ENCODE peak calls at places on chromosomes 7 and 10, in five cellular contexts. U is pancreas; P is effector memory CD4-positive, alpha-beta T cell; O is CD4-positive, CD25-positive, alpha-beta regulatory T cell; D is Peyer's patch. A is an unnamed sample. For H3K27me3, the result is how much of the 10 kb centered on the place peaks cover.

GRCh38 chr7:95737828-95738505 is 34.4 kb upstream of the DYNC1I1 start:
- DNase-seq in U (no peak), P (no peak), O (no peak), D (no peak), A (no peak)

GRCh38 chr10:58590152-58590551 is 77.5 kb downstream of the BICC1 start:
- DNase-seq in U (no peak), P (no peak), O (no peak), D (no peak), A (no peak)

GRCh38 chr7:55546826-55547225 is 25.5 kb downstream of the VOPP1 start:
- DNase-seq in U (peak), P (no peak), O (peak), D (no peak), A (peak)

GRCh38 chr10:23512355-23513058 is 73.6 kb downstream of the OTUD1 start:
- DNase-seq in U (no peak), P (no peak), O (no peak), D (no peak), A (no peak)

GRCh38 chr10:130751851-130752250 is 559.7 kb downstream of the TCERG1L start:
- DNase-seq in U (no peak), P (no peak), O (no peak), D (peak), A (no peak)

GRCh38 chr10:125102216-125102615 is 58.1 kb downstream of the CTBP2 start:
- DNase-seq in U (no peak), P (no peak), O (no peak), D (peak), A (no peak)

GRCh38 chr10:46550795-46551700 is 5.4 kb downstream of the GPRIN2 start:
- DNase-seq in U (no peak), P (no peak), O (no peak), D (peak), A (peak)

GRCh38 chr7:147197006-147197405 is 1080.4 kb downstream of the CNTNAP2 start:
- DNase-seq in U (no peak), P (no peak), O (no peak), D (no peak), A (no peak)

GRCh38 chr10:31770307-31770902 is 158.2 kb downstream of the ARHGAP12 start:
- DNase-seq in U (peak), P (peak), O (peak), D (no peak), A (no peak)

GRCh38 chr10:71801357-71801756 is 28.0 kb upstream of the VSIR start:
- DNase-seq in U (no peak), P (no peak), O (no peak), D (no peak), A (no peak)

GRCh38 chr7:88224596-88225275 is 4.9 kb upstream of the SRI start:
- DNase-seq in U (no peak), P (no peak), O (no peak), D (no peak), A (no peak)

GRCh38 chr7:54839538-54840213 is 80.7 kb upstream of the SEC61G start:
- DNase-seq in U (peak), P (no peak), O (no peak), D (peak), A (peak)

GRCh38 chr7:75869776-75870379 is 9.0 kb upstream of the RHBDD2 start:
- DNase-seq in U (no peak), P (no peak), O (peak), D (no peak), A (no peak)

GRCh38 chr7:112205348-112206237 is 606 bp downstream of the DOCK4 start:
- DNase-seq in U (peak), P (peak), O (peak), D (peak), A (no peak)

GRCh38 chr7:119578116-119578515 is 694.9 kb upstream of the KCND2 start:
- DNase-seq in U (no peak), P (no peak), O (no peak), D (no peak), A (no peak)

GRCh38 chr10:110422548-110422947 is 75.2 kb upstream of the DUSP5 start:
- DNase-seq in U (no peak), P (no peak), O (no peak), D (no peak), A (no peak)

GRCh38 chr7:255038-255435 is 34.9 kb upstream of the FOXL3 start:
- DNase-seq in U (peak), P (no peak), O (no peak), D (no peak), A (no peak)

GRCh38 chr10:33863347-33863746 is 528.9 kb upstream of the NRP1 start:
- DNase-seq in U (no peak), P (no peak), O (no peak), D (no peak), A (no peak)

GRCh38 chr10:89861584-89862287 is 160.3 kb downstream of the KIF20B start:
- DNase-seq in U (no peak), P (no peak), O (peak), D (no peak), A (no peak)

GRCh38 chr10:23106508-23106907 is 11.1 kb downstream of the MSRB2 start:
- DNase-seq in U (no peak), P (no peak), O (no peak), D (no peak), A (no peak)

GRCh38 chr7:155638366-155638765 is 6.1 kb upstream of the RBM33 start:
- DNase-seq in U (no peak), P (no peak), O (no peak), D (no peak), A (no peak)

GRCh38 chr10:44986670-44987069 is 8.1 kb upstream of the DEPP1 start:
- DNase-seq in U (no peak), P (no peak), O (no peak), D (no peak), A (no peak)

GRCh38 chr7:56091591-56091990 is 1.2 kb downstream of the PHKG1 start:
- DNase-seq in U (no peak), P (no peak), O (no peak), D (no peak), A (peak)

GRCh38 chr10:72009430-72010081 is 45.4 kb downstream of the CHST3 start:
- DNase-seq in U (peak), P (no peak), O (no peak), D (no peak), A (peak)

GRCh38 chr10:49605939-49606509 is 4.1 kb upstream of the SLC18A3 start:
- DNase-seq in U (no peak), P (no peak), O (no peak), D (no peak), A (no peak)

GRCh38 chr7:99824091-99824490 is 3.7 kb upstream of the CYP3A43 start:
- DNase-seq in U (no peak), P (no peak), O (no peak), D (no peak), A (no peak)

GRCh38 chr10:129929343-129930297 is 34.5 kb downstream of the EBF3 start:
- DNase-seq in U (no peak), P (no peak), O (no peak), D (peak), A (no peak)

GRCh38 chr10:33126118-33126517 is 168.1 kb upstream of the ITGB1 start:
- DNase-seq in U (no peak), P (no peak), O (peak), D (no peak), A (no peak)

GRCh38 chr10:60163786-60164185 is 225.9 kb downstream of the ANK3 start:
- DNase-seq in U (no peak), P (no peak), O (no peak), D (no peak), A (no peak)

GRCh38 chr7:105776068-105776790 is 100.2 kb downstream of the ATXN7L1 start:
- DNase-seq in U (no peak), P (no peak), O (no peak), D (no peak), A (peak)

GRCh38 chr7:2541291-2542010 is 13.9 kb downstream of the BRAT1 start:
- DNase-seq in U (no peak), P (no peak), O (no peak), D (no peak), A (no peak)

DNA sequence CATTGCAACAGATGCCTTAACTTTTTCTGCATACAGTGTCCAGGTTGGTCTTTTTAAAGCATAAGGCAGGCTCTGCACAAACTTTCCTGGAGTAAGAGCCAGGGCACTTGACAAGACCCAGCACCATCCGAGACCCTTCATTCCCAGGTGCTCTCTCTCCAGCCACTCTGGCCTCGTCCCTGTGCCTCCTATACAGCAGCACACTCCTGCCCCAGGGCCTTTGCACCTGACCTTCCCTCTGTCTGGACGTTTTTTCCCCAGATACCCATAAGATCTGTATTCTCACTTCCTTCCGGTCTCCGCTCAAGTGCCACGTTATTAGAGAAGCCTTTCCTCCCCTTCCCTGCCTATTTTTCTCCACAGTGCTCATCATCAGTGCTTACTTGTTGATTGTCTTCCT is 25.6 kb downstream of the PYROXD2 start:
- DNase-seq in U (no peak), P (no peak), O (no peak), D (no peak), A (no peak)
- H3K27me3 ChIP-seq in U (under half), P (under half), O (under half), D (under half), A (under half)

DNA sequence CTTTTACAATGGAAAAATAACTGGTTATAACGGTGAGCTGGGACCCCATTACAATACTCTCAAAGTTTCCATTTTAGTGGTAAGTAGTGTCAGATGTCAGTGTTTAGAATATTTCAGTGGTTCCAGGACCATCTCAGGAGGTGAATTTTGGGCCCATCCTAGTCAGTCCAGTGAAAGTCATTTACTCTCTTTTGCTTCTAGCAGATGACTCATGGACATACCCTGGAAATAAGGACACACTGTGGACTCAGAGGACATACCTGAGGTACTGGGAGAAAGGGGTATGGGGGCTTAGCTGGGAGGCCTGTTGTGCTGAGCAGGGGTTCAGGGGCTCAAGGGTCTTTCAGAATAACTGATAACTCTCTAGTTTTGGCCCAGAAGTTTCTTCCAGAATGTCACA is 618 bp upstream of the GIMAP4 start:
- DNase-seq in U (no peak), P (no peak), O (no peak), D (no peak), A (no peak)
- H3K27me3 ChIP-seq in U (under half), P (under half), O (under half), D (under half), A (under half)

DNA sequence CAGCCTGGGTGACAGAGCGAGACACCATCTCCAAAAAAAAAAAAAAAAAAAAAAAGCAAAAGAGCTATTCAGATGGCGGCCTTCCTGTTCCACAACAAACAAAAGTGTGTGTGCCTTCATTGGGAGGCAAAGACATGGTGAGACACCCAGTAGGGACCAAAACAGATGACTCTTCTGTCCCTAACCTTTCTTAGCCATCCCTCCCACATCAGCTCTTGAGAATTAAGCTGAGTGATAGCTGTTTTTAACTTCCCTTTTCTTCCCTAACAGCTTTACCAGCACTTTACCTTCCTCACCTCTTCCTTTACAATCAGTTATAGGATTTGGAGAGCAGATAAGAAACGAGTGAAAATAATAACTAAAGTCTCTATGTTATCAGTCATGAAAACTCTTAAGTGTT is 48.2 kb downstream of the ARMH3 start:
- DNase-seq in U (no peak), P (no peak), O (no peak), D (no peak), A (no peak)
- H3K27me3 ChIP-seq in U (under half), P (under half), O (under half), D (under half), A (under half)

DNA sequence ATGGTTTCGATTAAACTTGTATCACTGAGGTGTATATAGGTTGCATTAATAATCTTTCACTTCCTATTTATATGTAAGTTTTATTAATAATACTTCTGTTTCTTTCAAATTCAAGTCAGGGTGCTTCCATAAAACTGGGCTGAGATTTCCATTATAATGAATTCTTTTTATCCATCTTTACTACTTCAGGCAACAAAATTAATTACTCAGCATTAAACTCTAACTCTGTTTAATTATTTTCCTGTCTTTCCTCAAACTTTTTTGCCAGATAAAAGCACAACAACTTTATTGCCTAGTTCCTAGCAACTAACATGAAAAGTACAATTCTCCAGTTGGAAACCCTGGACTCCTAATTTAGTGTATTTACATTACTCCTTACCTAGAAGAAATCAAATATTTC is 3.0 kb upstream of the MINDY3 start:
- DNase-seq in U (no peak), P (no peak), O (no peak), D (no peak), A (no peak)
- H3K27me3 ChIP-seq in U (under half), P (under half), O (under half), D (under half), A (under half)

GRCh38 chr10:20277820-20278219 is 461.6 kb downstream of the PLXDC2 start:
- DNase-seq in U (no peak), P (no peak), O (no peak), D (no peak), A (no peak)
- H3K27me3 ChIP-seq in U (under half), P (under half), O (under half), D (under half), A (under half)

GRCh38 chr7:31023877-31024276 is 28.2 kb upstream of the ADCYAP1R1 start:
- DNase-seq in U (no peak), P (no peak), O (peak), D (no peak), A (no peak)
- H3K27me3 ChIP-seq in U (under half), P (under half), O (under half), D (under half), A (under half)

GRCh38 chr10:133167693-133168616 is 7.9 kb downstream of the KNDC1 start:
- DNase-seq in U (no peak), P (no peak), O (no peak), D (no peak), A (no peak)
- H3K27me3 ChIP-seq in U (under half), P (under half), O (under half), D (under half), A (under half)

A was measured in thoracic aorta.